ENCODE peak calls at places on chromosomes 13 and 19, in six cellular contexts. V is vagina, C is IMR-90, G is uterus, X is thyroid gland, L is cardiac muscle cell. Q is an unnamed sample.
A peak's percentile ranks its signal among the peaks of the same experiment; 100 is the strongest.

GRCh38 chr13:43652751-43653150 is 134.0 kb downstream of the ENOX1 start:
- DNase-seq in C (no peak), L (no peak), X (no peak), V (no peak), G (no peak), Q (no peak)

GRCh38 chr19:1154731-1155351 is 19.2 kb downstream of the SBNO2 start:
- DNase-seq in V (no peak), X (peak; percentile 88), C (peak; percentile 86), L (no peak), G (peak; percentile 90), Q (no peak)

GRCh38 chr13:98584668-98585397 is 7.9 kb upstream of the STK24 start:
- DNase-seq in L (no peak), G (no peak), C (no peak), V (no peak), X (peak; percentile 20), Q (no peak)

GRCh38 chr13:21539687-21540086 is 64.3 kb downstream of the MICU2 start:
- DNase-seq in X (no peak), G (no peak), L (no peak), C (no peak), V (no peak), Q (no peak)

GRCh38 chr19:41431426-41432386 is 4.5 kb upstream of the B3GNT8 start:
- DNase-seq in X (no peak), V (no peak), C (peak; percentile 31), L (peak; percentile 96), G (no peak), Q (no peak)

GRCh38 chr13:99389520-99390304 is 82.5 kb upstream of the GPR183 start:
- DNase-seq in G (no peak), L (no peak), X (no peak), V (no peak), C (no peak), Q (no peak)

GRCh38 chr13:98476106-98476505 is 100.8 kb downstream of the STK24 start:
- DNase-seq in G (no peak), C (no peak), X (no peak), V (no peak), L (no peak), Q (peak; percentile 61)

GRCh38 chr13:27857271-27857670 is 62.5 kb upstream of the PDX1 start:
- DNase-seq in C (no peak), X (no peak), G (no peak), V (no peak), L (no peak), Q (no peak)

GRCh38 chr13:94227255-94227879 is 252.1 kb downstream of the DCT start:
- DNase-seq in V (no peak), X (no peak), C (no peak), G (no peak), L (no peak), Q (no peak)

GRCh38 chr13:80473695-80474094 is 132.8 kb upstream of the SPRY2 start:
- DNase-seq in C (peak; percentile 18), G (no peak), L (no peak), V (no peak), X (peak; percentile 16), Q (no peak)

GRCh38 chr19:3034845-3035541 is 5.9 kb upstream of the TLE2 start:
- DNase-seq in V (no peak), C (peak; percentile 35), L (peak; percentile 37), X (no peak), G (peak; percentile 47), Q (peak; percentile 19)

GRCh38 chr19:2600914-2601870 is 101.3 kb downstream of the GNG7 start:
- DNase-seq in L (no peak), X (no peak), C (no peak), V (no peak), G (no peak), Q (no peak)

GRCh38 chr19:8445488-8446001 is 770 bp downstream of the HNRNPM start:
- DNase-seq in G (peak; percentile 46), V (no peak), C (no peak), L (peak; percentile 69), X (peak; percentile 72), Q (peak; percentile 63)

GRCh38 chr13:23609414-23610186 is 39.4 kb downstream of the TNFRSF19 start:
- DNase-seq in L (no peak), X (peak; percentile 67), C (peak; percentile 77), G (peak; percentile 57), V (no peak), Q (no peak)

GRCh38 chr19:29211562-29212416 is 1.2 kb downstream of the UQCRFS1 start:
- DNase-seq in X (no peak), L (peak; percentile 17), C (peak; percentile 12), V (no peak), G (no peak), Q (no peak)

GRCh38 chr13:46341112-46341711 is 45.8 kb downstream of the RUBCNL start:
- DNase-seq in L (no peak), G (no peak), C (peak; percentile 50), V (peak; percentile 34), X (no peak), Q (no peak)

GRCh38 chr19:16338470-16339360 is 14.1 kb downstream of the KLF2 start:
- DNase-seq in G (no peak), V (no peak), L (no peak), X (no peak), C (peak; percentile 96), Q (peak; percentile 53)

GRCh38 chr19:34131100-34131499 is 41.2 kb upstream of the LSM14A start:
- DNase-seq in L (no peak), C (peak; percentile 8), V (no peak), G (no peak), X (no peak), Q (no peak)

GRCh38 chr13:100818706-100819105 is 144.1 kb upstream of the TMTC4 start:
- DNase-seq in X (no peak), V (no peak), L (no peak), G (no peak), C (no peak), Q (no peak)

GRCh38 chr13:73173160-73173905 is 114.5 kb downstream of the KLF5 start:
- DNase-seq in G (no peak), L (no peak), X (no peak), V (no peak), C (no peak), Q (no peak)

GRCh38 chr13:24038405-24038804 is 122.1 kb upstream of the SPATA13 start:
- DNase-seq in L (no peak), V (no peak), G (no peak), X (no peak), C (peak; percentile 72), Q (no peak)

GRCh38 chr19:37361994-37362393 is 8.9 kb upstream of the ZNF527 start:
- DNase-seq in C (peak; percentile 67), L (no peak), V (no peak), X (no peak), G (no peak), Q (no peak)

GRCh38 chr19:54502518-54503048 is at the start of gene LAIR2:
- DNase-seq in L (no peak), V (no peak), G (no peak), X (no peak), C (no peak), Q (no peak)

GRCh38 chr19:7899751-7900352 is 3.8 kb upstream of the MAP2K7 start:
- DNase-seq in G (no peak), L (no peak), X (no peak), V (no peak), C (no peak), Q (no peak)

GRCh38 chr13:33279414-33279813 is 6.1 kb downstream of the STARD13 start:
- DNase-seq in G (no peak), X (no peak), L (no peak), V (no peak), C (no peak), Q (no peak)
- H3K4me3 ChIP-seq in G (no peak overlapping the region), X (no peak overlapping the region), L (no peak overlapping the region), V (no peak overlapping the region), C (no peak overlapping the region), Q (no peak overlapping the region)

DNA sequence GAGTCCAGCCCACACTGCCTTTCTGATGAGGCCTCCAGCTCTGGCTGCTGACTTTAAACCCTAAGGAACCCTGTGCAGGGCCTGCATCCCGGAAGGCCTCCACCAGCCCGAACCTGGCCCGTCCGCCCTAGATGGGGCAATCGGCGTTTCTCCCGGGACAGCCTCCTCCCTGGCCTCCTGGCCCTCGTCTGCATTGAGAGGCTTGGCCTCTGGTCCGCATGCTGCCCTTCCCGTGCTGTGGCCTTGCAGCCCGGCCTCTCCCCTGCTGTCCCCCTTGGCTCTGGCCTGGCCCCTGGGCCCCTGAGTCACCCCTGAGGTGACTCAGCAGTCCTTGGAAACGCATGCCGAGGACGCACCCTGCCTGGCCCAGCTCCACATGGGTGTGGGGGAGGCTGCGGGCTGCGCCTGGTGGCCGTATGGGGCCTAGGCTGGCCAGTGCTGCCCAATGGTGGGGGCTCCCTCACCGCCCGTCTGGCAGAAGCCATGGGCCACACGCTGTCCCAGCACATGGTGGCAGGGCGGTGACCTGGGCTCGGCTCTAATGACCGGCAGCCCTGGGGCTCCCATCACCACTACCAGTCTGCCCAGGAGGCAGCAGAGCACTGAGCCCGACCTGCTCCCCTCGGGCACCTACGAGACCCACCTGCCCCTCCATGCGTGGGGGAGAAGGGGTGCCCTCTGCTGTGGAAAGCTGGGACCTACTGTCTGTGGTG is 25.7 kb downstream of the SH3GL1 start:
- DNase-seq in G (peak; percentile 78), X (peak; percentile 74), V (peak; percentile 96), C (peak; percentile 87), L (no peak), Q (no peak)
- H3K4me1 ChIP-seq in G (peaks cover 22% of the 10 kb centered on the region), X (peaks cover 75% of the 10 kb centered on the region), V (peaks cover 100% of the 10 kb centered on the region), C (peaks cover 51% of the 10 kb centered on the region), L (peaks cover 31% of the 10 kb centered on the region), Q (peaks cover 65% of the 10 kb centered on the region)

GRCh38 chr13:109940637-109941036 is 154.3 kb upstream of the IRS2 start:
- DNase-seq in C (no peak), G (no peak), L (no peak), V (no peak), X (no peak), Q (no peak)

GRCh38 chr13:109941221-109941620 is 154.8 kb upstream of the IRS2 start:
- DNase-seq in G (no peak), V (no peak), L (no peak), C (no peak), X (no peak), Q (no peak)

GRCh38 chr13:109939105-109939504 is 152.7 kb upstream of the IRS2 start:
- DNase-seq in G (no peak), V (no peak), L (no peak), C (no peak), X (no peak), Q (no peak)

GRCh38 chr13:109939838-109940237 is 153.5 kb upstream of the IRS2 start:
- DNase-seq in X (no peak), V (no peak), G (no peak), L (no peak), C (no peak), Q (no peak)

DNA sequence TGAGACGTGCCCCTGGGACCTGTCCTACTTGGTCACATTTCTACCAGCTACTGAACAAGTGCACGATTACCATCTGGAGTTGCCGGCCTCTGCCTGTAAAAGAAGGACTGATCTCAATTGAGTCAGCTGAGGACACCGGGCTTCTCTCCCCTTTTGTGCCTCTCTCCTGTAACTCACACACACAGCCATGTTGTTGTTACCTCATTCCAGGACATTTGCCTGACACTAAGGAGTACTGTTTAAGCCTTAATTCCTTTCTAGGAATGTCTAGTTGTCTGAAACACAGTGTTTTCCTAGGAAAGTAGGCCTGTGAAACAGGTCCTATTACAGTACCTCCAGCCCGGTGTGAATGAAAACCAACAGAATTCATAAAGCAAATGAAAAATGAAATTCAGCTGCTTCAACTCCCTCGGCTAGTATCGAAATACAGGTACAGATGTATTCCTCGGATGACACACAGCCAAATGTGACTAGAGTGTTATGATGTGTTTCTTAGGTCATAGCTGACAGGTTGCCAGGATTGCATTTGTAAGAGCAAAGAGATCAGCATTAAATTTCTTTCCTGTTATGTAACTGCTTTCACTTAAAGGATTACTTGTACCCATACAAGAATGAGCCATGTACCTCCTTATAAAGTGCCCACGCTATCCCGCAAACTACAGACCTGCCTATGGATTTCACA is 152.0 kb upstream of the IRS2 start:
- DNase-seq in X (no peak), L (no peak), G (peak; percentile 19), C (peak; percentile 93), V (no peak), Q (no peak)
- H3K4me3 ChIP-seq in X (no peak overlapping the region), L (no peak overlapping the region), G (no peak overlapping the region), C (no peak overlapping the region), V (no peak overlapping the region), Q (no peak overlapping the region)

GRCh38 chr19:48618916-48619691 is at the start of the genes RPL18 and SPHK2:
- DNase-seq in C (peak; percentile 100), L (peak; percentile 99), X (peak; percentile 98), V (peak; percentile 100), G (peak; percentile 99), Q (peak; percentile 97)
- H3K4me1 ChIP-seq in C (peaks cover 12% of the 10 kb centered on the region), L (peaks cover 15% of the 10 kb centered on the region), X (peaks cover 21% of the 10 kb centered on the region), V (peaks cover 58% of the 10 kb centered on the region), G (peaks cover 8% of the 10 kb centered on the region), Q (peaks cover 43% of the 10 kb centered on the region)

Q was measured in CD8-positive, alpha-beta memory T cell.